ENCODE peak calls at places on chromosomes 16 and 17, in eight cellular contexts. M is GM23338, V is esophagus muscularis mucosa, Y is adrenal gland, N is right atrium auricular region, H is astrocyte, F is neural progenitor cell, D is cardiac muscle cell. K is an unnamed sample.
A peak's percentile ranks its signal among the peaks of the same experiment; 100 is the strongest.

GRCh38 chr17:7502987-7503386 is 18.8 kb downstream of the POLR2A start:
- DNase-seq in Y (no peak), D (peak; percentile 27), F (peak; percentile 48), V (no peak), M (peak; percentile 78), H (no peak), N (no peak), K (no peak)

GRCh38 chr17:27386206-27387075 is 69.8 kb upstream of the KSR1 start:
- DNase-seq in H (no peak), Y (no peak), D (no peak), N (no peak), M (no peak), V (no peak), F (no peak), K (no peak)

GRCh38 chr17:29219378-29220047 is 27.1 kb upstream of the CRYBA1 start:
- DNase-seq in Y (peak; percentile 91), M (peak; percentile 98), D (peak; percentile 86), F (peak; percentile 92), H (peak; percentile 59), N (peak; percentile 82), V (no peak), K (no peak)

GRCh38 chr17:44759096-44759915 is 518 bp downstream of the ADAM11 start:
- DNase-seq in M (no peak), V (no peak), F (peak; percentile 25), N (no peak), Y (no peak), H (no peak), D (peak; percentile 48), K (no peak)

GRCh38 chr17:19978206-19978802 is 676 bp upstream of the AKAP10 start:
- DNase-seq in F (no peak), H (peak; percentile 8), Y (peak; percentile 22), M (peak; percentile 56), D (no peak), V (no peak), N (no peak), K (no peak)

GRCh38 chr17:68759343-68760140 is 158.4 kb upstream of the FAM20A start:
- DNase-seq in F (peak; percentile 90), V (peak; percentile 96), H (peak; percentile 78), N (peak; percentile 96), D (peak; percentile 89), M (peak; percentile 97), Y (peak; percentile 95), K (peak; percentile 18)

GRCh38 chr16:73019456-73020362 is 28.2 kb downstream of the ZFHX3 start:
- DNase-seq in D (peak; percentile 44), F (no peak), Y (peak; percentile 62), H (peak; percentile 87), N (peak; percentile 73), V (no peak), M (no peak), K (no peak)

GRCh38 chr16:79316004-79316458 is 284.5 kb downstream of the MAF start:
- DNase-seq in Y (no peak), H (no peak), F (no peak), V (no peak), N (no peak), D (no peak), M (no peak), K (peak; percentile 29)

GRCh38 chr16:80656731-80657150 is 115.9 kb downstream of the DYNLRB2 start:
- DNase-seq in V (no peak), N (no peak), F (peak; percentile 32), D (no peak), H (no peak), Y (no peak), M (peak; percentile 11), K (peak; percentile 58)

GRCh38 chr17:45225051-45225700 is 3.5 kb downstream of the FMNL1 start:
- DNase-seq in Y (no peak), M (no peak), F (no peak), N (no peak), D (no peak), H (no peak), V (no peak), K (peak; percentile 53)

GRCh38 chr17:81523139-81524062 is 4.8 kb upstream of the FSCN2 start:
- DNase-seq in D (peak; percentile 89), M (peak; percentile 92), N (no peak), H (no peak), V (no peak), F (peak; percentile 86), Y (no peak), K (no peak)

GRCh38 chr17:62948370-62948769 is 17.7 kb upstream of the TANC2 start:
- DNase-seq in H (no peak), V (no peak), Y (no peak), F (no peak), N (no peak), D (no peak), M (no peak), K (no peak)

GRCh38 chr16:27401768-27402568 is at the start of gene IL21R:
- DNase-seq in F (peak; percentile 14), H (peak; percentile 68), M (no peak), N (peak; percentile 60), V (peak; percentile 86), Y (peak; percentile 40), D (no peak), K (peak; percentile 95)

GRCh38 chr16:27404163-27404823 is 2.3 kb downstream of the IL21R start:
- DNase-seq in H (no peak), V (peak; percentile 62), F (no peak), M (no peak), N (no peak), D (no peak), Y (no peak), K (no peak)

GRCh38 chr16:27402569-27402963 is 592 bp downstream of the IL21R start:
- DNase-seq in H (no peak), Y (no peak), V (peak; percentile 55), N (peak; percentile 46), D (no peak), F (no peak), M (no peak), K (peak; percentile 50)

GRCh38 chr16:27402964-27403600 is 1.1 kb downstream of the IL21R start:
- DNase-seq in D (no peak), Y (no peak), N (peak; percentile 53), V (peak; percentile 57), F (no peak), M (no peak), H (no peak), K (peak; percentile 73)

GRCh38 chr16:27403601-27403992 is 1.6 kb downstream of the IL21R start:
- DNase-seq in V (no peak), H (no peak), D (no peak), M (no peak), Y (no peak), F (no peak), N (no peak), K (no peak)
- H3K4me3 ChIP-seq in V (no peak overlapping the region), H (no peak overlapping the region), D (no peak overlapping the region), M (no peak overlapping the region), Y (no peak overlapping the region), F (no peak overlapping the region), N (no peak overlapping the region), K (peak overlapping the region; percentile 87)

DNA sequence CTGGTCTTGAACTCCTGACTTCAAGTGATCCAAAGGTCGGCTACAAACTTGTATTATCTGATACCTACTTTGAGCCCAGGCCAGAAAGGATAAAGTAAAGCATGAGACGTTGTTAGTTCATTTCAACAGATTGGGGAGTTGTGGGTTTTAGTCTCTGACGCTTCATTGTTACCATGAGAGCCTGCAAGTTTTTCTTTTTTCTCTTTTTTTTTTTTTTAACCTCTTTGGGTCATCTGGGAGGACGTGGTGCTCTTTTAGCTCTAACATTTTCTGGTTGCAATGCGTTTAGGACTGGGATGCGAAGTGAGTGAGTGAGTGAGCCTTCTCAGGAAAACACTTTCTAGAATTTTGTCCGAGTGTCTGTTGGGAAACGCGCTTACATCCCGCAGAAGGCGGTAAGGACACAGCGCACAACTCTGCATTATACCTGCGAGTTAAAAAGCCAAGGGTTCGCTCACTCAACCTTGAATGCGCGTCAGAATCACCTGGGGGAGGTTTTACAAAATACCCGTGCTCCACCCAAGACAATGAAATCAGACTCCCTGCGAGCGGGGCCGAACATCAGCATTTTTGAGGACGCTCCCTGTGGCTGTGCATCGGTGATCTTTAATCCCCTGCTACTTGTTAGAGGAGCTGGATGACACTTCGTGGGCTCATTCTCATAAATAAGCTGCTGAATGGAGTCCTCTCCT is 704 bp upstream of the RNF135 start:
- DNase-seq in F (peak; percentile 54), D (no peak), Y (no peak), M (peak; percentile 64), V (no peak), N (peak; percentile 59), H (peak; percentile 7), K (no peak)
- TF ChIP-seq CTCF in F (no peak), D (no peak), Y (no peak), M (no peak), V (no peak), N (no peak), H (no peak), K (no peak)

GRCh38 chr16:30720694-30721093 is 21.7 kb downstream of the SRCAP start:
- DNase-seq in H (no peak), M (no peak), N (no peak), D (no peak), F (no peak), Y (no peak), V (no peak), K (no peak)
- H3K36me3 ChIP-seq in H (peaks cover 73% of the 10 kb centered on the region), M (peaks cover 57% of the 10 kb centered on the region), N (peaks cover 100% of the 10 kb centered on the region), D (peaks cover 64% of the 10 kb centered on the region), F (peaks cover 6% of the 10 kb centered on the region), Y (no peaks in the 10 kb centered on the region), V (peaks cover 100% of the 10 kb centered on the region), K (peaks cover 65% of the 10 kb centered on the region)

GRCh38 chr16:3434373-3434772 is 8.9 kb downstream of the ZNF597 start:
- DNase-seq in M (no peak), V (no peak), F (no peak), Y (no peak), N (no peak), D (no peak), H (no peak), K (no peak)

GRCh38 chr16:3431779-3432219 is 11.5 kb downstream of the ZNF597 start:
- DNase-seq in Y (peak; percentile 37), V (no peak), M (no peak), N (no peak), H (peak; percentile 28), D (no peak), F (no peak), K (peak; percentile 33)
- H3K4me3 ChIP-seq in Y (no peak overlapping the region), V (peak overlapping the region; percentile 36), M (no peak overlapping the region), N (no peak overlapping the region), H (peak overlapping the region; percentile 35), D (no peak overlapping the region), F (no peak overlapping the region), K (no peak overlapping the region)

GRCh38 chr16:1420540-1421205 is at the start of gene UQCC4:
- DNase-seq in N (peak; percentile 99), V (peak; percentile 100), Y (peak; percentile 99), F (peak; percentile 99), M (peak; percentile 100), H (peak; percentile 98), D (peak; percentile 100), K (peak; percentile 98)
- TF ChIP-seq CTCF in N (peak; percentile 11), V (no peak), Y (no peak), F (no peak), M (no peak), H (no peak), D (no peak), K (no peak)

GRCh38 chr17:59950049-59950448 is 14.5 kb downstream of the RNFT1 start:
- DNase-seq in M (no peak), N (no peak), H (no peak), Y (no peak), V (no peak), F (no peak), D (no peak), K (no peak)
- H3K36me3 ChIP-seq in M (no peaks in the 10 kb centered on the region), N (peaks cover 19% of the 10 kb centered on the region), H (peaks cover 19% of the 10 kb centered on the region), Y (no peaks in the 10 kb centered on the region), V (peaks cover 57% of the 10 kb centered on the region), F (no peaks in the 10 kb centered on the region), D (peaks cover 27% of the 10 kb centered on the region), K (peaks cover 3% of the 10 kb centered on the region)

K was measured in GM06990.